ENCODE peak calls at places on chromosomes 12 and 14, in five cellular contexts. J is esophagus squamous epithelium, R is IMR-90, C is pancreas, S is lung. B is an unnamed sample.
A peak's percentile ranks its signal among the peaks of the same experiment; 100 is the strongest.

GRCh38 chr14:96821501-96821900 is 24.3 kb downstream of the VRK1 start:
- DNase-seq in J (no peak), R (no peak), C (no peak), S (no peak), B (no peak)

GRCh38 chr14:99389171-99389826 is 91.4 kb downstream of the SETD3 start:
- DNase-seq in J (no peak), R (peak; percentile 10), C (no peak), S (no peak), B (peak; percentile 24)

GRCh38 chr12:402127-402456 is 648 bp downstream of the CCDC77 start:
- DNase-seq in J (no peak), R (peak; percentile 41), C (no peak), S (no peak), B (peak; percentile 51)

GRCh38 chr12:85821759-85822158 is 14.4 kb downstream of the RASSF9 start:
- DNase-seq in J (no peak), R (no peak), C (no peak), S (no peak), B (peak; percentile 33)

GRCh38 chr12:4915752-4916151 is 6.0 kb downstream of the KCNA1 start:
- DNase-seq in J (no peak), R (no peak), C (no peak), S (no peak), B (no peak)

GRCh38 chr12:106120578-106121105 is 18.1 kb downstream of the NUAK1 start:
- DNase-seq in J (no peak), R (no peak), C (no peak), S (no peak), B (no peak)

GRCh38 chr12:122687091-122687490 is 16.1 kb downstream of the HCAR2 start:
- DNase-seq in J (no peak), R (peak; percentile 25), C (no peak), S (peak; percentile 87), B (no peak)

GRCh38 chr12:65306603-65307501 is 28.4 kb downstream of the MSRB3 start:
- DNase-seq in J (no peak), R (peak; percentile 75), C (no peak), S (no peak), B (peak; percentile 69)

GRCh38 chr12:49017764-49018281 is 753 bp downstream of the PRKAG1 start:
- DNase-seq in J (no peak), R (peak; percentile 46), C (no peak), S (no peak), B (no peak)

GRCh38 chr12:83318386-83318971 is 631.8 kb downstream of the TMTC2 start:
- DNase-seq in J (no peak), R (peak; percentile 34), C (no peak), S (no peak), B (peak; percentile 7)

GRCh38 chr12:93982847-93983315 is 165.5 kb upstream of the PLXNC1 start:
- DNase-seq in J (no peak), R (peak; percentile 93), C (no peak), S (no peak), B (peak; percentile 75)

GRCh38 chr12:119153477-119154434 is 25.0 kb upstream of the HSPB8 start:
- DNase-seq in J (no peak), R (peak; percentile 17), C (peak; percentile 62), S (peak; percentile 77), B (peak; percentile 5)

GRCh38 chr14:93903342-93904184 is 23.6 kb upstream of the FAM181A start:
- DNase-seq in J (no peak), R (no peak), C (no peak), S (no peak), B (no peak)

GRCh38 chr14:30528119-30528518 is 30.8 kb upstream of the G2E3 start:
- DNase-seq in J (no peak), R (no peak), C (no peak), S (no peak), B (no peak)

GRCh38 chr12:70032076-70032475 is 207.0 kb downstream of the MYRFL start:
- DNase-seq in J (no peak), R (no peak), C (no peak), S (no peak), B (no peak)

GRCh38 chr12:112149596-112149995 is 24.2 kb downstream of the TRAFD1 start:
- DNase-seq in J (no peak), R (no peak), C (peak; percentile 36), S (peak; percentile 44), B (no peak)

GRCh38 chr14:89215166-89215940 is 201.7 kb downstream of the FOXN3 start:
- DNase-seq in J (no peak), R (no peak), C (no peak), S (no peak), B (no peak)
- TF ChIP-seq CTCF in J (no peak), R (no peak), C (no peak), S (no peak), B (no peak)

GRCh38 chr14:63897706-63898105 is 44.9 kb downstream of the SYNE2 start:
- DNase-seq in J (no peak), R (peak; percentile 70), C (no peak), S (no peak), B (peak; percentile 61)
- H3K4me3 ChIP-seq in J (no peak overlapping the region), R (no peak overlapping the region), C (no peak overlapping the region), S (no peak overlapping the region), B (no peak overlapping the region)

DNA sequence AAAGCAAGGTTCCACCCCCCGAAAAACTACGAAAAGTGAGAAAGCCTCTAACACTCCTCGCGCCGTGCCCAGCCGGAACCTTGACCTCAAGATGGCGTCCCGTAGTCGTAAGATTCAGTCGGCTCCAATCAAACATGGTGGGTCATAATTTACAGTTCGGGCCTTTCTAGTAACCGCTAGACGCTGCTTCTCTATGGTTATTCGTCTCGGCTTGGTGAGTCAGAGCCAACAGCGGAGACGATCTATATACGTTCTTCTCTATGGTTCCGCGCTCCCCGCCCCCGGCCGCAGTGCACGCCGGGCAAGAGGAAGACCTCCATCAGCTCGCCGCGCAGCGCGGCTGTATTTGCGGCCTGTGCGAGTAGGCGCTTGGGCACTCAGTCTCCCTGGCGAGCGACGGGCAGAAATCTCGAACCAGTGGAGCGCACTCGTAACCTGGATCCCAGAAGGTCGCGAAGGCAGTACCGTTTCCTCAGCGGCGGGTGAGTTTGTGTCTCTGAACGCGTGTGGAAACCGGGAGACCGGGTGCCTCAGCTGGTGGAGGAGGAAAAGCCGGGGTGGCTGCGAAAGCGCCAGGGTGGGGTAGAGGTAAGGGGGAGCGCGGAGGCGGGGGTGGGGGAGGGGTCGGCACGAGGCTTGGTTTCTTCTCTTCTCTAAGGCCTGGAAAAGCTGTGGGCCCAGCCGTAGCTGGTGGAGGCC is at the start of gene RBM25:
- DNase-seq in J (peak; percentile 91), R (peak; percentile 99), C (peak; percentile 96), S (peak; percentile 96), B (peak; percentile 99)
- TF ChIP-seq CTCF in J (no peak), R (no peak), C (no peak), S (no peak), B (no peak)

GRCh38 chr12:6773662-6774351 is 1.5 kb downstream of the LAG3 start:
- DNase-seq in J (no peak), R (no peak), C (no peak), S (no peak), B (no peak)

GRCh38 chr12:6774557-6775062 is 2.3 kb downstream of the LAG3 start:
- DNase-seq in J (no peak), R (no peak), C (no peak), S (no peak), B (no peak)

GRCh38 chr12:6771509-6772330 is 600 bp upstream of the LAG3 start:
- DNase-seq in J (no peak), R (no peak), C (no peak), S (no peak), B (no peak)

GRCh38 chr12:6772331-6772695 is at the start of gene LAG3:
- DNase-seq in J (no peak), R (no peak), C (no peak), S (no peak), B (no peak)

DNA sequence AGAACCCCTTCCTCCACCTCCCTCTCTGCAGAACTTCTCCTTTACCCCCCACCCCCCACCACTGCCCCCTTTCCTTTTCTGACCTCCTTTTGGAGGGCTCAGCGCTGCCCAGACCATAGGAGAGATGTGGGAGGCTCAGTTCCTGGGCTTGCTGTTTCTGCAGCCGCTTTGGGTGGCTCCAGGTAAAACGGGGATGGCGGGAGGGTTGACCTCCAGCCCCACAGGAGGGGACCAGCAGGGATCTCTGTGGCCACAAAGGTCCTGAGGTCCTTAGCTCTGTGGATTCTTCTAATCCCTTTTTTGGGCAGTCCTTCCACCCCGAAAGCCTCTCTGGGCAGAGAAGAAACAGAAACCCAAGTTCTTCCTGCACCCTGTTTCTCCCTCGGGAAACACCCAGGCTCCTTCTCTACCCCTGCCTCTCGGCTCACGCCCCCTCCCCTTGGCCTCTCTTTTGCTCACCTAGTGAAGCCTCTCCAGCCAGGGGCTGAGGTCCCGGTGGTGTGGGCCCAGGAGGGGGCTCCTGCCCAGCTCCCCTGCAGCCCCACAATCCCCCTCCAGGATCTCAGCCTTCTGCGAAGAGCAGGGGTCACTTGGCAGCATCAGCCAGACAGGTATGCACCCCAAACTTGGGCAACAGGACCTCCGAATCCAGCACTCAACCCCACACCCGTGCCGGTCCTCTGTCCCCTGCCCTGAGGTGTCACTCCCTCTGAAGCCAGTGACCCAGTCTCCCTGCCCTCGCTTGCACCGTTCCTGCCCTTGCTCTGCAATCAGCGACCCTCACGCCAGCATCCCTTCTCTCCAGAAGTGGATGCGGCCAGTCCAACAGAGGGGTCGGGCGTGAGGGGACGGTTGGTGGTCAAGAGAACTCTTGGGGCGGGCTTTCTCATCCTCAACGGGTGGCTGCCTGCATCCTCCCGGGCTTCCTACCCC is 675 bp downstream of the LAG3 start:
- DNase-seq in J (no peak), R (no peak), C (no peak), S (no peak), B (no peak)
- H3K4me3 ChIP-seq in J (peak overlapping the region; percentile 58), R (no peak overlapping the region), C (no peak overlapping the region), S (no peak overlapping the region), B (no peak overlapping the region)

B was measured in astrocyte of the spinal cord.